ENCODE peak calls at places on chromosomes 4 and X, in ten cellular contexts. Q, S, W, B, L, J, G, F, C and E are unnamed samples.

GRCh38 chr4:75514949-75515612 is 808 bp downstream of the THAP6 start:
- DNase-seq in C (no peak), S (no peak), W (no peak), J (no peak), Q (no peak), F (no peak), G (no peak), L (no peak), B (no peak), E (no peak)

GRCh38 chr4:46975841-46976551 is 17.4 kb downstream of the GABRA4 start:
- DNase-seq in J (peak; percentile 13), B (no peak), S (peak; percentile 23), W (no peak), L (no peak), C (no peak), G (no peak), F (no peak), Q (no peak), E (no peak)

GRCh38 chr4:48058620-48059530 is 42.3 kb downstream of the NIPAL1 start:
- DNase-seq in Q (no peak), B (no peak), S (no peak), L (no peak), W (no peak), J (no peak), G (no peak), F (no peak), C (no peak), E (no peak)

GRCh38 chr4:6443035-6444023 is 29.1 kb downstream of the PPP2R2C start:
- DNase-seq in L (no peak), J (no peak), C (no peak), F (no peak), W (no peak), B (no peak), Q (no peak), S (no peak), G (no peak), E (no peak)

GRCh38 chr4:84327526-84327925 is 171.6 kb downstream of the NKX6-1 start:
- DNase-seq in Q (no peak), F (no peak), B (no peak), J (no peak), C (no peak), W (no peak), S (no peak), G (no peak), L (no peak), E (no peak)

GRCh38 chr4:157741642-157742041 is 431.2 kb downstream of the GASK1B start:
- DNase-seq in F (no peak), L (no peak), C (no peak), B (peak; percentile 34), S (peak; percentile 40), G (no peak), J (peak; percentile 6), W (no peak), Q (no peak), E (no peak)

GRCh38 chr4:186029731-186030421 is 39.1 kb upstream of the TLR3 start:
- DNase-seq in J (peak; percentile 86), W (no peak), S (peak; percentile 72), L (no peak), B (peak; percentile 72), F (no peak), Q (peak; percentile 49), G (peak; percentile 28), C (no peak), E (peak; percentile 88)

GRCh38 chr4:26860922-26861433 is 337 bp downstream of the STIM2 start:
- DNase-seq in W (peak; percentile 42), B (peak; percentile 55), F (no peak), G (no peak), C (peak; percentile 49), L (no peak), J (peak; percentile 72), Q (no peak), S (peak; percentile 48), E (peak; percentile 92)

GRCh38 chr4:2266181-2266580 is 4.3 kb upstream of the MXD4 start:
- DNase-seq in W (no peak), G (peak; percentile 38), F (peak; percentile 60), Q (no peak), S (peak; percentile 41), J (peak; percentile 58), L (no peak), B (peak; percentile 40), C (no peak), E (no peak)

GRCh38 chrX:82230013-82230412 is 1028.1 kb downstream of the SH3BGRL start:
- DNase-seq in J (no peak), F (no peak), Q (no peak), C (no peak), L (no peak), W (no peak), G (no peak), S (no peak), B (no peak), E (no peak)
- TF ChIP-seq CTCF in J (no peak), F (peak; percentile 42), Q (no peak), C (peak; percentile 22), L (peak; percentile 39), W (no peak), G (no peak), S (no peak), B (no peak), E (no peak)

GRCh38 chrX:65933085-65933589 is 106.7 kb downstream of the VSIG4 start:
- DNase-seq in W (no peak), C (no peak), B (no peak), S (no peak), L (no peak), J (no peak), F (no peak), Q (no peak), G (no peak), E (no peak)

GRCh38 chrX:65928522-65928921 is 111.4 kb downstream of the VSIG4 start:
- DNase-seq in B (no peak), W (no peak), J (no peak), F (no peak), S (no peak), Q (no peak), C (no peak), L (no peak), G (no peak), E (no peak)

DNA sequence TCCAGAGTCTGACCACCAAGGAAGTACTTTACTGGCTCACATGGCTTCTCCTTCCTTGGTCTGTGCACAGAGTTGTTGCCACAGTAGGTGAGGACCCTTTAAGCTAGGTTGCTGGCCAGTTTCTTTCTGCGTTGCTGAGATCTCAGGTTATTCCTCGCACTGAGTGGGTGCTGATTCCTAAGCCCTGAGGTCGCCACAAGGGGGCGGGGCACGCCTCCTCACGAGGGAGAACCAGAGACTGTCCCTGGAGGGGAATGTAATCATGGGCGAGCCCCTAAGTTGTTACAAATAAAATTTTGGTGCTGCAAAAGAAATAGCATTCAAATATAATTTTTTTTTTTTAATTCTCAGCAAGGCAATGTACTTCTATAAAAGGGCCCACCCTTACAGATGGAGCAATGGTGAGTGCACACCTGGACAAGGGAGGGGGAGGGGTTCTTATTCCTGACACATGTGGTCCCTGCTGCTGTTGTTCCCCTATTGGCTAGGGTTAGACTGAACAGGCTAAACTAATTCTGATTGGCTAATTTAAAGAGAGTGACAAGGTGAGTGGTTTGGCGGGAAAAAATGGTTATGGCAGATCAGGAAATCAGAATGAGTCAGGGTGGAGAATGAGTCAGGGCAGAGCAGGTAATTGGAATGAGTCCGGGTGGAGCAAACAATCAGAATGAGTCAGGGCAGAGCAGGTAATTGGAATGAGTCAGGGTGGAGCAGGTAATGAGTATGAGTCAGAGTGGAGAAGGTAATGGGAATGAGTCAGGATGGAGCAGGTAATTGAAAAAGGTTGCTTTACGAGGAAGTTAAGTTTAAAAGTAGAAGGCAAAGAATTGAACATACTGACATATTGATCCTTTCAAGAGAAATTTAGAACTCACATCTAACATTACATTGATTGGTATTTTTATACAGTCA is 107.5 kb downstream of the VSIG4 start:
- DNase-seq in C (peak; percentile 9), B (no peak), W (no peak), F (peak; percentile 8), G (no peak), L (no peak), S (no peak), J (no peak), Q (no peak), E (no peak)
- TF ChIP-seq CTCF in C (no peak), B (no peak), W (no peak), F (peak; percentile 19), G (no peak), L (no peak), S (no peak), J (no peak), Q (no peak), E (no peak)

GRCh38 chr4:99679204-99679603 is 21.6 kb upstream of the C4orf54 start:
- DNase-seq in B (no peak), W (no peak), G (no peak), Q (no peak), F (no peak), C (no peak), S (no peak), J (peak; percentile 3), L (no peak), E (no peak)
- TF ChIP-seq CTCF in B (no peak), W (no peak), G (no peak), Q (no peak), F (no peak), C (no peak), S (no peak), J (no peak), L (no peak), E (no peak)

DNA sequence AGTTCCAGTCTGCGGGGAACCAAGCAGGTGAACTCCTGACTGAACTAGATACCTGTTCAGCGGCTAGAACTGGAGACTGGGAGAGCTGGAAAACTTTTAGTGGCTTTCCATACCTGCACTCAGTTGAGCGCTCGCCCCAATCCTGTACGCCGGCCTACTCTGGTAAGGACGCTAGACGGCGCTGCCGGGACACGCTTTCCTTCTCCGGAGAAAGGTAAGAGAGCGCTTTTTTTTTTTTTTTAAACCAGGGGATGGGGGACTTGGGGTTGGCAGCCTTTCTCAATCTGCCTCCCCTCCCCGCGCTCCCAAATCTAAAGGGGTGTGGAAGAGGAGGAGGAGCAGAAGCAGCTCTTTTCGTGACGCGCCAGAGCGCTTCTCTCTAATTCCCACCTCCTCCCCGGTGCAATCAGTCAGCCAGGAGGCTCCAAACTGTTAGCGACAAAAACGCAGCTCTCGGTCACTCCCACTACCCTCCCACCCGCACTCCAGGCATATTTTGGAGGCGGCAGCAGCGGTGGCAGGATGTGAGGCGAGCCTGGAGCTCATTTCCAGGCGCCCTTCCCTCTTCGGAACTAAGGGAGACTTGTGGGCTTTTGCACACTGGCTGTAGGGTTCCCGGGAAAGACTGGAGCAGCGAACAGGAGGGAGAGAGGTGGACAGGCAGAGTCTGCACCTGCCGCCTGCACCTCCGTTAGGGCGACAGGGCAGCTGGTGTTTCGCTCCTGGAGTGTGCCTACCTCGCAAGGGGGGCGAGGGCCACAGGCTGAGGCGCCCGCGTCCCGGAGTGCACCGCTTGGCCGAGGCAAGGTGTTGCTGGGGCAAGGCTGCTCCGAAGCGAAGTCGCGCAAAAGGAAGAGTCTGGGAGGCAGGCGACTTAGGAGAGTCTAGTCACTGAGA is at the start of gene IL1RAPL2:
- DNase-seq in B (peak; percentile 19), W (no peak), C (peak; percentile 46), Q (peak; percentile 13), G (no peak), L (peak; percentile 23), F (no peak), S (peak; percentile 22), J (peak; percentile 13), E (no peak)
- TF ChIP-seq CTCF in B (peak; percentile 43), W (no peak), C (peak; percentile 71), Q (peak; percentile 88), G (no peak), L (peak; percentile 64), F (peak; percentile 49), S (peak; percentile 59), J (peak; percentile 67), E (peak; percentile 44)

GRCh38 chrX:30865020-30865419 is 24.0 kb downstream of the TAB3 start:
- DNase-seq in W (no peak), B (no peak), C (no peak), Q (no peak), L (no peak), J (peak; percentile 5), G (no peak), F (no peak), S (peak; percentile 22), E (no peak)
- TF ChIP-seq CTCF in W (no peak), B (peak; percentile 10), C (peak; percentile 40), Q (peak; percentile 5), L (peak; percentile 42), J (no peak), G (no peak), F (peak; percentile 30), S (peak; percentile 11), E (peak; percentile 18)